ENCODE peak calls at places on chromosomes 5 and 9, in five cellular contexts. I is osteocyte, N is tibial artery, S is OCI-LY7, Y is esophagus squamous epithelium. C is an unnamed sample.

GRCh38 chr9:16787724-16788123 is 82.7 kb downstream of the BNC2 start:
- DNase-seq in I (no peak), N (no peak), S (no peak), Y (no peak), C (no peak)

GRCh38 chr5:13249854-13250253 is 694.6 kb downstream of the DNAH5 start:
- DNase-seq in I (no peak), N (no peak), S (no peak), Y (no peak), C (no peak)

GRCh38 chr5:73355083-73355482 is 93.5 kb downstream of the FOXD1 start:
- DNase-seq in I (no peak), N (no peak), S (no peak), Y (no peak), C (no peak)

GRCh38 chr9:37511006-37511714 is 25.4 kb downstream of the POLR1E start:
- DNase-seq in I (no peak), N (no peak), S (peak), Y (no peak), C (peak)

GRCh38 chr5:2699686-2700085 is 51.8 kb downstream of the IRX2 start:
- DNase-seq in I (peak), N (no peak), S (no peak), Y (no peak), C (no peak)

GRCh38 chr9:88344013-88344412 is 44.2 kb upstream of the SPIN1 start:
- DNase-seq in I (no peak), N (no peak), S (no peak), Y (no peak), C (peak)

GRCh38 chr5:178130576-178131445 is at the start of gene RMND5B:
- DNase-seq in I (peak), N (peak), S (peak), Y (no peak), C (peak)

GRCh38 chr5:19987594-19988345 is at the start of gene CDH18:
- DNase-seq in I (no peak), N (peak), S (no peak), Y (no peak), C (no peak)

GRCh38 chr5:111735829-111736228 is 21.2 kb downstream of the NREP start:
- DNase-seq in I (no peak), N (no peak), S (no peak), Y (no peak), C (peak)

GRCh38 chr5:142821027-142821732 is 51.0 kb downstream of the ARHGAP26 start:
- DNase-seq in I (no peak), N (no peak), S (no peak), Y (no peak), C (no peak)

GRCh38 chr9:29701971-29702370 is 2128.7 kb upstream of the C9orf72 start:
- DNase-seq in I (no peak), N (no peak), S (no peak), Y (no peak), C (no peak)

GRCh38 chr5:88825782-88826110 is 57.2 kb downstream of the MEF2C start:
- DNase-seq in I (no peak), N (no peak), S (no peak), Y (no peak), C (no peak)

GRCh38 chr5:59081693-59082092 is 498.8 kb downstream of the RAB3C start:
- DNase-seq in I (no peak), N (no peak), S (no peak), Y (no peak), C (no peak)

GRCh38 chr9:14057347-14058077 is 256.4 kb downstream of the NFIB start:
- DNase-seq in I (no peak), N (no peak), S (no peak), Y (no peak), C (no peak)

GRCh38 chr9:101999441-101999840 is 261.0 kb upstream of the GRIN3A start:
- DNase-seq in I (no peak), N (no peak), S (no peak), Y (no peak), C (no peak)

GRCh38 chr9:69136781-69137180 is 37.3 kb upstream of the TJP2 start:
- DNase-seq in I (peak), N (no peak), S (no peak), Y (no peak), C (no peak)

GRCh38 chr9:131048332-131048731 is 39.4 kb downstream of the LAMC3 start:
- DNase-seq in I (no peak), N (no peak), S (no peak), Y (no peak), C (no peak)

GRCh38 chr9:109232449-109232848 is 65.4 kb upstream of the FRRS1L start:
- DNase-seq in I (no peak), N (no peak), S (no peak), Y (no peak), C (no peak)

GRCh38 chr9:93577045-93577939 is 908 bp downstream of the PHF2 start:
- DNase-seq in I (peak), N (peak), S (peak), Y (no peak), C (no peak)

GRCh38 chr5:96113170-96113939 is 151.7 kb upstream of the ELL2 start:
- DNase-seq in I (no peak), N (peak), S (no peak), Y (no peak), C (no peak)

GRCh38 chr5:2904399-2904798 is 152.9 kb upstream of the IRX2 start:
- DNase-seq in I (peak), N (peak), S (no peak), Y (no peak), C (no peak)

GRCh38 chr9:106885451-106885850 is 22.5 kb downstream of the ZNF462 start:
- DNase-seq in I (no peak), N (no peak), S (no peak), Y (no peak), C (no peak)

GRCh38 chr5:65760504-65761275 is 38.7 kb downstream of the NLN start:
- DNase-seq in I (no peak), N (no peak), S (peak), Y (no peak), C (peak)

GRCh38 chr5:147857302-147858129 is 21.0 kb upstream of the SCGB3A2 start:
- DNase-seq in I (no peak), N (peak), S (peak), Y (no peak), C (peak)

GRCh38 chr5:111398013-111398412 is 114.3 kb downstream of the STARD4 start:
- DNase-seq in I (no peak), N (no peak), S (no peak), Y (no peak), C (no peak)

GRCh38 chr5:32329395-32329834 is 16.7 kb upstream of the MTMR12 start:
- DNase-seq in I (no peak), N (no peak), S (peak), Y (no peak), C (peak)

GRCh38 chr5:109016300-109016699 is 268.6 kb downstream of the FER start:
- DNase-seq in I (no peak), N (no peak), S (no peak), Y (no peak), C (no peak)

GRCh38 chr5:179732918-179733763 is 519 bp downstream of the MAML1 start:
- DNase-seq in I (peak), N (peak), S (peak), Y (no peak), C (peak)

GRCh38 chr9:78468231-78468630 is 171.3 kb downstream of the PSAT1 start:
- DNase-seq in I (no peak), N (no peak), S (no peak), Y (no peak), C (no peak)

GRCh38 chr5:52725065-52725746 is 62.5 kb upstream of the ITGA1 start:
- DNase-seq in I (no peak), N (no peak), S (no peak), Y (no peak), C (peak)

GRCh38 chr5:90093931-90094485 is 315.5 kb downstream of the CETN3 start:
- DNase-seq in I (no peak), N (no peak), S (no peak), Y (no peak), C (no peak)

GRCh38 chr5:22835630-22836029 is 17.5 kb downstream of the CDH12 start:
- DNase-seq in I (no peak), N (no peak), S (no peak), Y (no peak), C (no peak)

GRCh38 chr5:72123764-72124163 is 16.5 kb downstream of the MAP1B start:
- DNase-seq in I (no peak), N (no peak), S (no peak), Y (no peak), C (no peak)

GRCh38 chr9:79969383-79969782 is 397.6 kb downstream of the TLE4 start:
- DNase-seq in I (no peak), N (no peak), S (no peak), Y (no peak), C (no peak)

GRCh38 chr9:17462869-17463464 is 115.9 kb upstream of the SH3GL2 start:
- DNase-seq in I (no peak), N (no peak), S (peak), Y (no peak), C (peak)

GRCh38 chr5:107809201-107810034 is 138.7 kb upstream of the EFNA5 start:
- DNase-seq in I (no peak), N (no peak), S (no peak), Y (no peak), C (no peak)

GRCh38 chr9:93097496-93098205 is 1.6 kb downstream of the CARD19 start:
- DNase-seq in I (no peak), N (peak), S (no peak), Y (no peak), C (peak)

GRCh38 chr9:4375424-4376195 is 75.7 kb upstream of the GLIS3 start:
- DNase-seq in I (no peak), N (no peak), S (no peak), Y (no peak), C (no peak)
- TF ChIP-seq CTCF in I (peak), N (peak), S (peak), Y (peak), C (peak)

GRCh38 chr9:404229-404628 is 189.6 kb downstream of the DOCK8 start:
- DNase-seq in I (no peak), N (no peak), S (no peak), Y (no peak), C (no peak)

GRCh38 chr9:407255-407654 is 192.6 kb downstream of the DOCK8 start:
- DNase-seq in I (no peak), N (no peak), S (no peak), Y (no peak), C (no peak)
- TF ChIP-seq CTCF in I (no peak), N (no peak), S (no peak), Y (no peak), C (no peak)

GRCh38 chr9:137462396-137463193 is 3.5 kb upstream of the NSMF start:
- DNase-seq in I (no peak), N (peak), S (no peak), Y (no peak), C (no peak)

GRCh38 chr9:137464291-137464999 is 5.3 kb upstream of the NSMF start:
- DNase-seq in I (no peak), N (peak), S (no peak), Y (no peak), C (no peak)

GRCh38 chr9:137463931-137464290 is 4.8 kb upstream of the NSMF start:
- DNase-seq in I (no peak), N (peak), S (no peak), Y (no peak), C (no peak)

GRCh38 chr9:137461663-137462395 is 2.7 kb upstream of the NSMF start:
- DNase-seq in I (no peak), N (peak), S (peak), Y (no peak), C (peak)

GRCh38 chr9:137463194-137463930 is 4.2 kb upstream of the NSMF start:
- DNase-seq in I (no peak), N (peak), S (no peak), Y (no peak), C (no peak)
- TF ChIP-seq CTCF in I (no peak), N (no peak), S (no peak), Y (no peak), C (no peak)

GRCh38 chr9:2065704-2066103 is 50.6 kb downstream of the SMARCA2 start:
- DNase-seq in I (no peak), N (no peak), S (no peak), Y (no peak), C (no peak)

GRCh38 chr9:2066312-2067273 is 51.4 kb downstream of the SMARCA2 start:
- DNase-seq in I (no peak), N (no peak), S (peak), Y (no peak), C (no peak)
- TF ChIP-seq CTCF in I (peak), N (no peak), S (peak), Y (no peak), C (peak)

GRCh38 chr5:55333811-55334210 is 26.0 kb downstream of the MTREX start:
- DNase-seq in I (no peak), N (no peak), S (no peak), Y (no peak), C (no peak)
- TF ChIP-seq CTCF in I (no peak), N (no peak), S (no peak), Y (no peak), C (no peak)

DNA sequence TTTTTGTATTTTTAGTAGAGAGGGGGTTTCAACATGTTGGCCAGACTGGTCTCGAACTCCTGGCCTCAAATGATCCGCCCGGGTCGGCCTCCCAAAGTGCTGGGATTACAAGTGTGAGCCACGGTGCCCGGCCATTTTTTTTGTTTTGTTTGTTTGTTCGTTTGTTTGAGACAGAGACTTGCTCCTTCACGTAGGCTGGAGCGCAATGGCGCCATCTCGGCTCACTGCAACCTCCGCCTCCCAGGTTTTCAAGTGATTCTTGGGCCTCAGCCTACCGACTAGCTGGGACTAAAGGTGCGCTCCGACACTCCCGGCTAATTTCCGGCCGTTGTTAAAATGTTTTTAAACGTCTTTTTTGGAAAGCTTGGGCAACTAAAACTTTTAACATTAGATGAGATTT is 54.0 kb downstream of the SHOC1 start:
- DNase-seq in I (no peak), N (no peak), S (no peak), Y (no peak), C (no peak)
- TF ChIP-seq CTCF in I (no peak), N (no peak), S (no peak), Y (no peak), C (no peak)

DNA sequence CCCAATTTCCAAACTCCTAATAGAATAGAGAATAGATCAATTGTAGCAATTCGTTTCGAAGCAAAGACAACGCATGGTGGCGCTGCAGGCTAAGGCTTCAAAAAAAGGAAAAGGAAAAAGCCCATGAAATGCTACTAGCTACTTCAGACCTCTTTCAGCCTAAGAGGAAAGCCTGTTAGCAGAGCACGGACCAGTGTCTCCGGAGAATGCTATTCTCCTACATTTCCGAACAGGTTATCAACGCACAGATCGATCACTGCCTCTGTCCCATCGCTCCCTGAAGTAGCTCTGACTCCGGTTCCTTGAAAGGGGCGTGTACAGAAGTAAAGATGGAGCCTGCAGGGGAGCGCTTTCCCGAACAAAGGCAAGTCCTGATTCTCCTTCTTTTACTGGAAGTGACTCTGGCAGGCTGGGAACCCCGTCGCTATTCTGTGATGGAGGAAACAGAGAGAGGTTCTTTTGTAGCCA is at the start of gene PCDHB15:
- DNase-seq in I (no peak), N (no peak), S (no peak), Y (no peak), C (peak)
- TF ChIP-seq CTCF in I (peak), N (no peak), S (no peak), Y (no peak), C (peak)

DNA sequence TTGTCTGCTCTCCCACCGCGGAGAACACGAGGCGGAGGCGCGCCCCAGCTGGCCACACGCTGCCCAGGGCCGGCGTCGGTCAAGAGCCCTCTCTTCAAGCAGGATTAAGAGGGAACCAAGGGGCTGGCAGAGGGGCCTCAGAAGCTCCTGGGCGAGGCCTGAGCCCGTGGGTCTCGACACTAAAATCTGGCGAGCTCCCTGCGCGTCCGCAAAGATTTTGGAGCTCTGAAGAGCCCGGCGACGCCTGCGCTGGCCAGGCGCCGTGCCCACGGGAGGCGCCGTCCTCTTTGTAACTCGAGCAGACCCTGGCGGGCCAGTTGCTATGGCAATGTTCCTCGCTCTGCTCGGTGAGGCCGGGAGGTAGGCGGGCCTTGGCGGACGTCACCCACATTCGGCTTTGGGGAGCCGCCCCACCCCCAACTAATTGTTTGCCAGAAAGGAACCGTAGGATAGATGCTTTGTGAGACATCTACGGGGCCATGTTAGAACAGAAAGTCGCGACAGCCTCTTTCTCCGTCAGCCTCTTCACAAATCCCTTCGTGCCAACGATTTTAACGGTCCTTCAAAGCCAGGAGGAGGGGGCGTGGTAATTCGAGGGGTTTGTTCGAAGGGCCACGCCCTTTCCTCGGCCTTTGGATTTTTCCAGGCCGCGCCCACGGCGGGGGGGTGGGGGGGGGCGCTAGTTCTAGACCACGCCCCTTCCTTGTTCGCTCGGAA is 735 bp upstream of the CNOT8 start:
- DNase-seq in I (peak), N (peak), S (peak), Y (peak), C (peak)
- TF ChIP-seq CTCF in I (peak), N (no peak), S (no peak), Y (no peak), C (no peak)

DNA sequence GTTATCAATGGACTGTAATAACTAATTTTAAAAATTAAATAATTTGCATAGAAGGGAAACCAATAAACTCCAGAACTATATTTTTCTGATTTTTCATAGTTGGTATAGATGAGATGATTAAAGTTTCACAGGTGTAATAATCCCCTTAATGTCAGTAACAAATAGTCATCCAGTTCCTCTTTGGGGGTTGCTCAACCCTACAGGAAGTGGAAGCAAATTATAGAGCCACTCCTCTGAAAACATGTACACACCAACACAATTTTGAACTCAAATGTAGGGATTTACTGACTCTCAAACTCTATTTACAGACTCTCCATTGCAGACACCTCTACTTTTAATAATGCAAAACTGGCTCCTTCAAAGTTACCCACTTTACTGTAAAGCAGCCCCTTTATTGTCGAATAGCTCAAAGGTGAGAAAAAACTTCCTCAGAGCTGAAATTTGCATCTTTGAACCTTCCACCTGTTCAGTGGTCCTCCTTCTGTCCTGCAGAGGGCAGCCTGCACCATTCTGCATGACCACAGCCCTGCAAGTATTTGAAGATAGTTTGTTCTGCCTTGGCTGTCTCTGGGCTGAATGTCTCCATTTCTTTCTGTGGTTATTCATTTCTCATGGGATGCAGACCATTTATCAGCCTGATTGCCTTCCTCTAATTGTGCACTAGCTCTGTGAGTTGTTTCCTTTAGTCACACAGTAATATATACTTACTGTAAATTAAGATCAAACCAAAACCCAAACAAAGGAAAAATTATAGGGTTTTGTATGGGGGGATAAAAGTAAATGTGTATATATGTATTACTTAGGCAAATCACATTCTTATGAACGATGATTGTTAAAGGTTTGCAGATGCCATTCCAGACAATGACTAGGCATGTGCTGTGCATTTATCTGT is 383.2 kb upstream of the SGCD start:
- DNase-seq in I (no peak), N (no peak), S (peak), Y (no peak), C (peak)
- TF ChIP-seq CTCF in I (peak), N (peak), S (peak), Y (peak), C (peak)

DNA sequence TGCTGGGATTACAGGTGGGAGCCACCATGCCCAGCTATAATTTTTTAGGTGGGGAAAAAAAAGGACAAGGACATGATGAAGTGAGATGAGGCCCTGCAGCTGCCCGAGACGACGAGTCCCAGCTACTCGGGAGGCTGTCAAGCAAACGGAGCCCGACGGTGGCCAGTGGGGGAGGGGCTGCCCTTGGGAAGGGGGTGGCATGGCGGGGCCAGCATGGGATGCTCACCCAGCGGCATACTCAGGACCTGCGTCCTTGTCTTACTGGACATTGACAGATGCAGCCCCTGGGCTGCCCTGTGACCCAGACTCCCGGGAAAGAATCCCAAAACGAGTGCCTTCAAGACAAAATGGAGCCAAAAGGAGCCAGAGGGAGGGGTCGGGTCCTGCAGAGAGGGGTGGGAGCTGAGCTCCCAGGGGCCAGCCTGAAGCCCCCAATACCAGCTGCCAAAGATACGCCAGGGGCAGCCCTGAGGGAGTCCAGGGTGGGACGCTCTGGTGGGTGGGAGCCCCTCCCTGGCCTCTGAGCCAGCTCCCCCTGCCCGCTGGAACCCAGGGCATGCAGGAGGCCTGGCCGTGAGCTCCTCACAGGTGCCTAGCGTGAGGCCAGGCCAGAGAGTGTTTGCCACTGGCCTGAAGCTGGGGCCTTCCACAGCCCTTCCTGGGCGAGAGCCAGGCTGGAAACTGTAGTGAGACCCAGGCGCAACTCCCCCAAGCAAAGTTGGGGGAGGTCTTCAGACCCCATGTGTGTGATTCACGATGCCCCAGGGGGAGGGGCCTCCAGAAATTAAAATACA is 15.7 kb downstream of the CCDC187 start:
- DNase-seq in I (no peak), N (no peak), S (no peak), Y (no peak), C (no peak)
- TF ChIP-seq CTCF in I (no peak), N (no peak), S (no peak), Y (no peak), C (no peak)

C was measured in activated CD8-positive, alpha-beta T cell treated with anti-CD3 and anti-CD28 coated beads for 36 hours.